ENCODE peak calls at places on chromosome 15, in seven cellular contexts. One of them, this sample, is unnamed. For H3K36me3 and H3K4me1, the result is how much of the 10 kb centered on the place peaks cover.

GRCh38 chr15:71962537-71962936 is 152.2 kb downstream of the NR2E3 start:
- DNase-seq in heart right ventricle: no peak
- DNase-seq in IMR-90: no peak
- DNase-seq in pancreas: no peak
- DNase-seq in H1: no peak
- DNase-seq in testis: no peak
- DNase-seq in HepG2: peak
- DNase-seq in this sample: no peak

GRCh38 chr15:66912441-66912840 is 153.0 kb upstream of the SMAD3 start:
- DNase-seq in testis: no peak
- DNase-seq in H1: no peak
- DNase-seq in pancreas: no peak
- DNase-seq in heart right ventricle: no peak
- DNase-seq in HepG2: no peak
- DNase-seq in IMR-90: no peak
- DNase-seq in this sample: no peak

GRCh38 chr15:52567886-52568568 is 803 bp downstream of the ARPP19 start:
- DNase-seq in testis: peak
- DNase-seq in pancreas: peak
- DNase-seq in H1: no peak
- DNase-seq in IMR-90: peak
- DNase-seq in heart right ventricle: no peak
- DNase-seq in HepG2: peak
- DNase-seq in this sample: peak

GRCh38 chr15:27025411-27026051 is 54.5 kb downstream of the GABRG3 start:
- DNase-seq in HepG2: no peak
- DNase-seq in pancreas: no peak
- DNase-seq in H1: no peak
- DNase-seq in testis: no peak
- DNase-seq in IMR-90: no peak
- DNase-seq in heart right ventricle: no peak
- DNase-seq in this sample: no peak

GRCh38 chr15:32941823-32942222 is 224.0 kb downstream of the GREM1 start:
- DNase-seq in pancreas: no peak
- DNase-seq in IMR-90: no peak
- DNase-seq in testis: no peak
- DNase-seq in HepG2: no peak
- DNase-seq in H1: no peak
- DNase-seq in heart right ventricle: no peak
- DNase-seq in this sample: no peak

GRCh38 chr15:70762469-70763119 is 764 bp downstream of the UACA start:
- DNase-seq in HepG2: no peak
- DNase-seq in pancreas: peak
- DNase-seq in H1: no peak
- DNase-seq in testis: peak
- DNase-seq in IMR-90: peak
- DNase-seq in heart right ventricle: peak
- DNase-seq in this sample: peak

GRCh38 chr15:88013111-88013510 is 243.4 kb downstream of the NTRK3 start:
- DNase-seq in heart right ventricle: no peak
- DNase-seq in testis: no peak
- DNase-seq in IMR-90: no peak
- DNase-seq in H1: no peak
- DNase-seq in HepG2: no peak
- DNase-seq in pancreas: no peak
- DNase-seq in this sample: no peak

GRCh38 chr15:58521293-58521991 is 89.7 kb downstream of the LIPC start:
- DNase-seq in HepG2: peak
- DNase-seq in H1: peak
- DNase-seq in heart right ventricle: peak
- DNase-seq in testis: peak
- DNase-seq in pancreas: peak
- DNase-seq in IMR-90: peak
- DNase-seq in this sample: no peak

GRCh38 chr15:90903733-90904536 is 833 bp downstream of the MAN2A2 start:
- DNase-seq in testis: peak
- DNase-seq in HepG2: peak
- DNase-seq in heart right ventricle: no peak
- DNase-seq in H1: no peak
- DNase-seq in IMR-90: no peak
- DNase-seq in pancreas: peak
- DNase-seq in this sample: no peak

GRCh38 chr15:28096720-28097431 is 2.2 kb downstream of the OCA2 start:
- DNase-seq in testis: no peak
- DNase-seq in heart right ventricle: no peak
- DNase-seq in IMR-90: no peak
- DNase-seq in HepG2: no peak
- DNase-seq in pancreas: no peak
- DNase-seq in H1: no peak
- DNase-seq in this sample: peak

GRCh38 chr15:71109130-71109529 is 6.1 kb upstream of the THSD4 start:
- DNase-seq in pancreas: no peak
- DNase-seq in heart right ventricle: no peak
- DNase-seq in HepG2: no peak
- DNase-seq in testis: no peak
- DNase-seq in H1: no peak
- DNase-seq in IMR-90: peak
- DNase-seq in this sample: no peak

GRCh38 chr15:92092391-92092790 is 238.9 kb downstream of the SLCO3A1 start:
- DNase-seq in heart right ventricle: no peak
- DNase-seq in HepG2: no peak
- DNase-seq in H1: no peak
- DNase-seq in pancreas: no peak
- DNase-seq in testis: no peak
- DNase-seq in IMR-90: peak
- DNase-seq in this sample: no peak

GRCh38 chr15:83733206-83733605 is 79.3 kb downstream of the ADAMTSL3 start:
- DNase-seq in heart right ventricle: no peak
- DNase-seq in HepG2: no peak
- DNase-seq in H1: no peak
- DNase-seq in testis: no peak
- DNase-seq in IMR-90: peak
- DNase-seq in pancreas: no peak
- DNase-seq in this sample: no peak

GRCh38 chr15:96421211-96421610 is 90.7 kb downstream of the NR2F2 start:
- DNase-seq in testis: no peak
- DNase-seq in HepG2: no peak
- DNase-seq in H1: no peak
- DNase-seq in IMR-90: peak
- DNase-seq in heart right ventricle: no peak
- DNase-seq in pancreas: no peak
- DNase-seq in this sample: no peak

DNA sequence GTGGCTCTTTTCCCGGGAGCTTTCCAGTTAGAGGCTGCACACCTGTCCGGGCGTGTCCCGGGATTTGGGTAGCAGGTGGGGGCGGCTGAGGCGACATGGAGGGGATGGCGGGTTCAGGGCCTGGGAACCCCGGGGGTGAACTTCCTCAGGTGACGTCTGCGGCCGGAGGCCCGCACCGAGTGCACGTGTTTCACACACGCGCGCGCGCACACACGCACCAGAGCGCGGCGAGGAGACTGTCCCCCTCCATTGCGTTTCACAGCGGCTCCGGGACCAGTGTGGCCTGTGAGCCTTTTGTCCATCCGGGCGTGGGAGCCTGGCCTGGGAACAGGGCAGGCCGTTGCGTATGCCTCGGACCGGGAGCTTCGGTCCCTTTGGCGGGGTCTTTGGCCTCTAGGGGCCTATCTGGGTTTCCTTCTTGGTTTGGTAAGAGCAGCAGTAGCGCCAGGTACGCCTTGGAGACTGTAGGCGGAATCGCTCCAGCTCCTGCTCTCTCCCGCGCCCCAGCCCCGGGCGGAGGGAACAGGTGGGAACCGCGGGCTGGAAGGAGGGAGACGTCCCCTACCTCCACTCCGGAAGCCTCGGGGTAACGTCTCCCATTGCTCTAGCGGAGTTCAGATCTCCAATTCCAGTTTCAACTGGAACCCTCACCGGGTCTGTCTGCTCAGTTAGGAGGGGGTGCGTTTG is 220.0 kb downstream of the MEIS2 start:
- DNase-seq in heart right ventricle: no peak
- DNase-seq in pancreas: no peak
- DNase-seq in HepG2: no peak
- DNase-seq in H1: no peak
- DNase-seq in IMR-90: no peak
- DNase-seq in testis: no peak
- DNase-seq in this sample: peak
- H3K4me3 ChIP-seq in heart right ventricle: no peak
- H3K4me3 ChIP-seq in pancreas: no peak
- H3K4me3 ChIP-seq in HepG2: no peak
- H3K4me3 ChIP-seq in H1: peak
- H3K4me3 ChIP-seq in IMR-90: no peak
- H3K4me3 ChIP-seq in testis: no peak
- H3K4me3 ChIP-seq in this sample: no peak

DNA sequence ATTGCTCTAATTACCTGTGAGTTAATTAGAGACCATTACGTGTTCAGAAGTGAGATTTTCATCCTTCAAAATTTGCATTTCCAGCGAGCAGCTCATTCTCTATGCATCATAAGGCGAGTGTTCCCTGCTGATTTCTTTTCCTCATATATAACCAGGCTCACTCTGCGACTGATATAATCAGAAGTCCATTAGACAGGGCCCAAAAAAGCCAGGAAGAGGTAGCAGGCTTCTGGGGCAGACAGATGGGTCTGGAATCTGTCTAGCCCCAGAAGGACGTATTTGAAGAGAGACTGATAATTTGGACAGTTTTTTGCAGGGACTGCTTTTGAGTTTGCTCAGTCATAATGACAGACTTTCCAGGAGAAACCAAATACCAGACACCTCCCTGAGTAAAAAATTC is 158.6 kb downstream of the MTHFS start:
- DNase-seq in heart right ventricle: no peak
- DNase-seq in HepG2: no peak
- DNase-seq in testis: no peak
- DNase-seq in pancreas: no peak
- DNase-seq in IMR-90: no peak
- DNase-seq in H1: no peak
- DNase-seq in this sample: no peak
- H3K36me3 ChIP-seq in heart right ventricle: under half
- H3K36me3 ChIP-seq in HepG2: under half
- H3K36me3 ChIP-seq in testis: under half
- H3K36me3 ChIP-seq in pancreas: under half
- H3K36me3 ChIP-seq in IMR-90: under half
- H3K36me3 ChIP-seq in H1: under half
- H3K36me3 ChIP-seq in this sample: under half

GRCh38 chr15:40084657-40085056 is 24.0 kb downstream of the BMF start:
- DNase-seq in H1: no peak
- DNase-seq in HepG2: no peak
- DNase-seq in testis: no peak
- DNase-seq in heart right ventricle: no peak
- DNase-seq in pancreas: no peak
- DNase-seq in IMR-90: no peak
- DNase-seq in this sample: no peak

GRCh38 chr15:40085225-40085624 is 23.5 kb downstream of the BMF start:
- DNase-seq in pancreas: no peak
- DNase-seq in HepG2: no peak
- DNase-seq in H1: no peak
- DNase-seq in testis: no peak
- DNase-seq in IMR-90: peak
- DNase-seq in heart right ventricle: no peak
- DNase-seq in this sample: no peak

GRCh38 chr15:40087991-40088928 is 20.4 kb downstream of the BMF start:
- DNase-seq in heart right ventricle: peak
- DNase-seq in HepG2: peak
- DNase-seq in testis: no peak
- DNase-seq in H1: no peak
- DNase-seq in IMR-90: no peak
- DNase-seq in pancreas: no peak
- DNase-seq in this sample: peak

GRCh38 chr15:40088929-40089755 is 19.5 kb downstream of the BMF start:
- DNase-seq in pancreas: no peak
- DNase-seq in testis: no peak
- DNase-seq in H1: no peak
- DNase-seq in heart right ventricle: no peak
- DNase-seq in HepG2: no peak
- DNase-seq in IMR-90: peak
- DNase-seq in this sample: no peak

DNA sequence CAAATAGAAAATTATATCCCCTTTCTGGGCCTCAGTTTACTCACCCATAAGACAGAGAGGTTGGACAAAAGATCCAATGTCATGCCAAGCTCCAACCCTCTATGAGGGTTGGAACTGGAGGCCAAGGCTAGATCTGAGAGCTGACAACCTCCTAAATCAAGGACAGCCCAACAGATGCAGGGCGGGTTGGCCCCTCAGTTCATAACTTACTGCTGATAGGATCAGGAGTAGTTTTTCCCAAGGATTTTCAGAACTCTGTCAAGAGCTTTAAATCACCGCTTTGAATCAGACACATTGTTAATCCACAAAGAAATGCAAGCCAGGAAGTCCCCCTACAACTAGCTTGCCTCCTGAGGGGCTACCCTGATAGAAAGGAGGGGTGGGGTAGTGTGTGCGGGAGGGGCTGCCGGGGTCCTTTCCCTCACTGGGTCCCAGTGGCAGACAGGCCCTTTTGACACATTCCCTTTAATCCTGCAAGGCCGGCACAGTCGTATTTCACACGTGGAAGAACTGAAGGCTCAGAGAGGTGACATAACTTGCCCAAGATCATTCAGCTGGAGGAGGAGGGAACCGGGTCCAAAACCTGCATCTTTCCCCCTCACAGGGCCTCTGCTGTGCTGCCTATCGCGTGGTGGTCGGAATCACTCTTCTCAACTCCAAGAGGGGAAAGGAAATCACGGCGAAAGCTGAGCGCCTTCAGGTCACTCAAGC is 21.4 kb downstream of the BMF start:
- DNase-seq in testis: no peak
- DNase-seq in H1: no peak
- DNase-seq in heart right ventricle: no peak
- DNase-seq in HepG2: no peak
- DNase-seq in IMR-90: no peak
- DNase-seq in pancreas: no peak
- DNase-seq in this sample: no peak
- H3K4me1 ChIP-seq in testis: under half
- H3K4me1 ChIP-seq in H1: under half
- H3K4me1 ChIP-seq in heart right ventricle: half or more
- H3K4me1 ChIP-seq in HepG2: half or more
- H3K4me1 ChIP-seq in IMR-90: under half
- H3K4me1 ChIP-seq in pancreas: under half
- H3K4me1 ChIP-seq in this sample: under half

GRCh38 chr15:77742127-77742526 is 109.4 kb upstream of the LINGO1 start:
- DNase-seq in heart right ventricle: no peak
- DNase-seq in HepG2: no peak
- DNase-seq in H1: no peak
- DNase-seq in pancreas: no peak
- DNase-seq in testis: no peak
- DNase-seq in IMR-90: no peak
- DNase-seq in this sample: no peak

GRCh38 chr15:77738038-77738370 is 105.3 kb upstream of the LINGO1 start:
- DNase-seq in heart right ventricle: no peak
- DNase-seq in pancreas: no peak
- DNase-seq in H1: no peak
- DNase-seq in IMR-90: no peak
- DNase-seq in testis: no peak
- DNase-seq in HepG2: no peak
- DNase-seq in this sample: no peak

GRCh38 chr15:77737238-77738037 is 104.7 kb upstream of the LINGO1 start:
- DNase-seq in heart right ventricle: no peak
- DNase-seq in testis: no peak
- DNase-seq in H1: no peak
- DNase-seq in HepG2: no peak
- DNase-seq in IMR-90: no peak
- DNase-seq in pancreas: no peak
- DNase-seq in this sample: no peak

GRCh38 chr15:77738441-77739437 is 106.0 kb upstream of the LINGO1 start:
- DNase-seq in testis: no peak
- DNase-seq in H1: no peak
- DNase-seq in IMR-90: no peak
- DNase-seq in pancreas: no peak
- DNase-seq in heart right ventricle: no peak
- DNase-seq in HepG2: no peak
- DNase-seq in this sample: no peak

GRCh38 chr15:77739591-77740378 is 107.1 kb upstream of the LINGO1 start:
- DNase-seq in HepG2: no peak
- DNase-seq in H1: peak
- DNase-seq in heart right ventricle: no peak
- DNase-seq in IMR-90: no peak
- DNase-seq in testis: no peak
- DNase-seq in pancreas: no peak
- DNase-seq in this sample: no peak
- H3K4me3 ChIP-seq in HepG2: no peak
- H3K4me3 ChIP-seq in H1: peak
- H3K4me3 ChIP-seq in heart right ventricle: no peak
- H3K4me3 ChIP-seq in IMR-90: no peak
- H3K4me3 ChIP-seq in testis: no peak
- H3K4me3 ChIP-seq in pancreas: no peak
- H3K4me3 ChIP-seq in this sample: no peak